ENCODE peak calls at places on chromosome 9, in six cellular contexts. F, N, A, J, B and L are unnamed samples.
A peak's percentile ranks its signal among the peaks of the same experiment; 100 is the strongest.

GRCh38 chr9:16883586-16883985 is 13.1 kb upstream of the BNC2 start:
- DNase-seq in A (no peak), N (no peak), B (no peak), F (no peak), J (no peak), L (no peak)

GRCh38 chr9:121815084-121815483 is 163.7 kb downstream of the DAB2IP start:
- DNase-seq in B (no peak), A (no peak), N (no peak), J (no peak), F (no peak), L (no peak)

GRCh38 chr9:34139477-34140146 is 13.1 kb upstream of the DCAF12 start:
- DNase-seq in B (no peak), A (peak; percentile 53), J (no peak), F (peak; percentile 62), N (no peak), L (no peak)

GRCh38 chr9:19552693-19553092 is 143.9 kb downstream of the ACER2 start:
- DNase-seq in N (no peak), J (no peak), F (no peak), A (no peak), B (no peak), L (no peak)

GRCh38 chr9:14127656-14128055 is 186.3 kb downstream of the NFIB start:
- DNase-seq in A (no peak), J (no peak), N (no peak), B (no peak), F (no peak), L (no peak)

GRCh38 chr9:18857769-18858168 is 175.2 kb downstream of the SAXO1 start:
- DNase-seq in F (no peak), A (no peak), J (no peak), N (no peak), B (no peak), L (no peak)

GRCh38 chr9:89662718-89663246 is 58.0 kb downstream of the GADD45G start:
- DNase-seq in F (no peak), N (no peak), B (no peak), A (no peak), J (no peak), L (no peak)

GRCh38 chr9:14690986-14691730 is 2.1 kb downstream of the ZDHHC21 start:
- DNase-seq in N (no peak), F (no peak), J (no peak), B (no peak), A (no peak), L (no peak)

GRCh38 chr9:88724241-88724805 is 189.3 kb downstream of the NXNL2 start:
- DNase-seq in A (no peak), N (no peak), J (no peak), F (no peak), B (no peak), L (no peak)

GRCh38 chr9:131693651-131694597 is 46.0 kb downstream of the RAPGEF1 start:
- DNase-seq in A (no peak), N (no peak), B (no peak), J (no peak), F (no peak), L (no peak)

GRCh38 chr9:95507456-95508241 is 9.1 kb downstream of the PTCH1 start:
- DNase-seq in N (no peak), A (peak; percentile 39), F (peak; percentile 70), J (no peak), B (no peak), L (peak; percentile 27)

GRCh38 chr9:105401651-105402050 is 46.2 kb upstream of the FSD1L start:
- DNase-seq in A (no peak), J (no peak), B (no peak), N (no peak), F (no peak), L (no peak)

GRCh38 chr9:24189986-24190385 is 355.7 kb downstream of the IZUMO3 start:
- DNase-seq in B (no peak), N (no peak), F (no peak), A (no peak), J (no peak), L (no peak)

GRCh38 chr9:6925841-6926240 is 168.1 kb downstream of the KDM4C start:
- DNase-seq in F (no peak), A (no peak), J (no peak), B (no peak), N (no peak), L (no peak)

GRCh38 chr9:118686940-118687339 is 682.3 kb downstream of the BRINP1 start:
- DNase-seq in N (no peak), A (no peak), F (no peak), B (no peak), J (no peak), L (no peak)

GRCh38 chr9:111812337-111812736 is 17.6 kb upstream of the SHOC1 start:
- DNase-seq in A (no peak), N (no peak), F (no peak), B (no peak), J (no peak), L (no peak)

GRCh38 chr9:87515086-87515485 is 17.4 kb downstream of the DAPK1 start:
- DNase-seq in A (no peak), B (no peak), F (no peak), J (no peak), N (no peak), L (no peak)

GRCh38 chr9:109926321-109926959 is 146.4 kb downstream of the PALM2AKAP2 start:
- DNase-seq in J (no peak), N (no peak), B (no peak), F (no peak), A (no peak), L (no peak)

GRCh38 chr9:136531904-136532798 is 13.7 kb downstream of the NOTCH1 start:
- DNase-seq in A (no peak), B (no peak), J (no peak), N (no peak), F (no peak), L (no peak)

GRCh38 chr9:696332-697090 is 145.0 kb upstream of the DMRT1 start:
- DNase-seq in F (no peak), N (no peak), J (no peak), A (peak; percentile 44), B (no peak), L (no peak)
- TF ChIP-seq POLR2A in F (no peak), N (no peak), J (no peak), A (no peak), B (no peak), L (no peak)

DNA sequence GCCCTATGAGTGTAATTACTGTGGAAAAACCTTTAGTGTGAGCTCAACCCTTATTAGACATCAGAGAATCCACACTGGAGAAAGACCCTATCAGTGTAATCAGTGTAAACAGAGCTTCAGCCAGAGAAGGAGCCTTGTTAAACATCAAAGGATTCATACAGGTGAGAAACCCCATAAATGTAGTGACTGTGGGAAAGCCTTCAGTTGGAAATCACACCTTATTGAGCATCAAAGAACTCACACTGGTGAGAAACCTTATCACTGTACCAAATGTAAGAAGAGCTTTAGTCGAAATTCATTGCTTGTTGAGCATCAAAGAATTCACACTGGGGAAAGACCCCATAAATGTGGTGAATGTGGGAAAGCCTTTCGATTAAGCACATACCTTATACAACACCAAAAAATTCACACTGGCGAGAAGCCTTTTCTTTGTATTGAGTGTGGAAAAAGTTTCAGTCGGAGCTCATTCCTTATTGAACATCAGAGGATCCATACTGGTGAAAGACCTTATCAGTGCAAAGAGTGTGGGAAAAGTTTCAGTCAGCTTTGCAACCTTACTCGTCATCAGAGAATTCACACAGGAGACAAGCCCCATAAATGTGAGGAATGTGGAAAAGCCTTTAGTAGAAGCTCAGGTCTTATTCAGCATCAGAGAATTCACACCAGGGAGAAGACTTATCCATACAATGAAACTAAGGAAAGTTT is 9.9 kb downstream of the ZNF189 start:
- DNase-seq in F (no peak), A (no peak), N (no peak), J (no peak), B (no peak), L (no peak)
- TF ChIP-seq TAF1 in F (no peak), A (no peak), N (no peak), J (no peak), B (no peak), L (no peak)

DNA sequence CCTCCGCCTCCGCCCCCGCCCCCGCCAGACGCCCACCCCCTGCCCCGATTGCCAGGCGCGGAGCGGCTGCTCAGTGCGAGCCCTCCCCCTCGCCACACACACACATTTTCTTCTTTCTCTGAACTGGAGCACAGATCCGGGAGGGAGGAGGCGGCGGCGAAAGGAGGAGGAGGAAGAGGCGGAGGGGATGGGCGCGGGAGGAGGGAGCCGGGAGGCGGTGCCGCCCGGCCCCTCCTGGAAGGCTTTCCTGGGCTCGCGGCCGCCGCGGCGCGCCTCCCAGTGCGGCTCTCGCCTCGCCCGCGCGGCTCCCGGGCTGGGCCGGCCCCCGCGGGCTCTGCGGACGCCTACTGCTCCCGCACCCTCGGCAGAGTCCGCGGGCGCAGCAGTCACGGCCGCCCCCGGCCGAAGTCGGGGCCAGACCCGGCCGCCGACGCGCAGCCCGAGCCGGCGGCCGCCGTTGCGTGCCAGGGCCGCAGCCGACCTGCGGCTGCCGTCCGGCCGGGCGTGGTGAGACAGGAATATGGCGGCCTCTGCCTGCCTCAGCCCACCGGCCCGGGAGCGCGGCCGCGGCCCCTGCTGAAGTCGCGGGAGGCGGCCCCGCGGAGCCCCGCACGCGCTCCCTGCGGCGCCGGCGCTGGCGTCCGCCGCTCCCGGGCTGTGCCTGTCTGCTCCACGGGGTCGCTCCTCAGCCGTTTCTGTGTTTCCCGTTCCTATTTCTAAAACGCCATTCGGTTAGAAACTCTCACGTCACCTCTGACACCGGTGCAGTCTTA is 401 bp upstream of the GNAQ start:
- DNase-seq in F (peak; percentile 92), N (no peak), B (peak; percentile 73), J (no peak), A (peak; percentile 82), L (peak; percentile 19)
- TF ChIP-seq POLR2A in F (peak; percentile 11), N (no peak), B (peak; percentile 56), J (no peak), A (peak; percentile 38), L (no peak)

GRCh38 chr9:113649054-113649453 is 185.5 kb downstream of the RGS3 start:
- DNase-seq in B (no peak), N (no peak), F (no peak), J (no peak), A (no peak), L (no peak)
- TF ChIP-seq TAF1 in B (no peak), N (no peak), F (no peak), J (no peak), A (no peak), L (no peak)

DNA sequence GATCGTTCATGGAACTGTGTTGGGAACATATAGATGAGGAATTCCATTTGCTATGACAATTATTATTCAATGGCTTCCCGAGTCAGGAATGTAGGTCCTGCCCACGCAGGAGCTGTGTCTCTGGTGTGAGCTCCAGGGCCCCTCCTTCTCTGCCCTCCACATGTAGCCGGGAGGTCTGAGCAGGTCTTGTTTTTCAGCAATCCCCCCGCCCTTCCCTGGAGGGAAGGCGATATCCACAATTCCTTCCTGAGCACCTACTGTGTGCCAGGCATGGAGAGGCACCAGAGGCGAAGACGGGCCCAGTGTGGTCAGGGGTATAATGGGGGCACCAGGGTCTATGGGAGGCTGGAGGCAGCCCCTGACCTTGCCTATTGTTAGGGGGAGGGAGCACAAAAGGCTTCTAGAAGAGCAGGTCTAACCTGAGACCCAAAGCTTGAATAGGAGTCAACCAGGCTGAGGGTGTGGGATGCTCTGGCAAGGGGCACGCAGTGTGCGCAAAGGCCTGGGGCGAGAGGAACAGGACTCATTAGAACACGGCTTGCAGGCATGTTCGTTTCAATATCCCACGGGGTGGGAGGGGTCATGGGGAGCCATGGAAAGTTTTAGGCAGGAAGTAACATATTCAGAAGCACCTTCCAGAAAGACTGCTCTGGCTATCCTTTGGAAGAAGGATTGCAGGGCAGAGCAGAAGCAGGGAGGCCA is 154.9 kb downstream of the C9orf50 start:
- DNase-seq in B (no peak), N (no peak), J (no peak), F (no peak), A (no peak), L (no peak)
- TF ChIP-seq POLR2A in B (no peak), N (no peak), J (no peak), F (no peak), A (no peak), L (no peak)

GRCh38 chr9:1434082-1434481 is 383.9 kb downstream of the DMRT2 start:
- DNase-seq in A (no peak), N (no peak), J (no peak), F (no peak), B (no peak), L (no peak)
- TF ChIP-seq TAF1 in A (no peak), N (no peak), J (no peak), F (no peak), B (no peak), L (no peak)